ENCODE peak calls at places on chromosomes 2 and 18, in four cellular contexts. O is AG10803, Y is coronary artery, F is type B pancreatic cell. L is an unnamed sample.

GRCh38 chr2:70995227-70995729 is 605 bp upstream of the TEX261 start:
- DNase-seq in O (peak; percentile 35), Y (peak; percentile 69), F (peak; percentile 66), L (no peak)

GRCh38 chr2:232838406-232838874 is 31.6 kb upstream of the SNORC start:
- DNase-seq in O (no peak), Y (no peak), F (no peak), L (peak; percentile 36)

GRCh38 chr2:149290662-149291061 is 39.7 kb upstream of the LYPD6 start:
- DNase-seq in O (peak; percentile 12), Y (no peak), F (no peak), L (no peak)

GRCh38 chr2:207135340-207135739 is 30.4 kb downstream of the KLF7 start:
- DNase-seq in O (peak; percentile 56), Y (no peak), F (no peak), L (no peak)

GRCh38 chr2:149082781-149083180 is 44.3 kb downstream of the LYPD6B start:
- DNase-seq in O (no peak), Y (no peak), F (no peak), L (no peak)

GRCh38 chr2:232022733-232023132 is 61.2 kb downstream of the DIS3L2 start:
- DNase-seq in O (no peak), Y (no peak), F (no peak), L (no peak)

GRCh38 chr2:159516241-159516758 is 100.0 kb downstream of the BAZ2B start:
- DNase-seq in O (peak; percentile 18), Y (no peak), F (no peak), L (peak; percentile 51)

GRCh38 chr2:143816927-143817326 is 687.7 kb downstream of the ARHGAP15 start:
- DNase-seq in O (no peak), Y (no peak), F (no peak), L (no peak)

GRCh38 chr2:190717764-190718651 is 69.1 kb downstream of the NAB1 start:
- DNase-seq in O (no peak), Y (no peak), F (no peak), L (no peak)

GRCh38 chr2:147416099-147416498 is 428.7 kb upstream of the ACVR2A start:
- DNase-seq in O (no peak), Y (no peak), F (no peak), L (no peak)

GRCh38 chr2:152380261-152381055 is 45.5 kb downstream of the FMNL2 start:
- DNase-seq in O (peak; percentile 25), Y (no peak), F (no peak), L (no peak)

GRCh38 chr2:41933585-41934322 is 114.1 kb upstream of the PKDCC start:
- DNase-seq in O (peak; percentile 94), Y (no peak), F (no peak), L (no peak)

GRCh38 chr2:101748000-101748399 is 50.5 kb downstream of the MAP4K4 start:
- DNase-seq in O (no peak), Y (no peak), F (no peak), L (no peak)

GRCh38 chr2:241855888-241856422 is 2.7 kb downstream of the PDCD1 start:
- DNase-seq in O (no peak), Y (no peak), F (no peak), L (no peak)

GRCh38 chr18:74468547-74469014 is 11.5 kb upstream of the DIPK1C start:
- DNase-seq in O (peak; percentile 15), Y (no peak), F (no peak), L (no peak)

GRCh38 chr2:118492335-118492734 is 355.1 kb downstream of the EN1 start:
- DNase-seq in O (peak; percentile 14), Y (no peak), F (no peak), L (peak; percentile 1)
- TF ChIP-seq CTCF in O (peak; percentile 44), Y (no peak), F (peak; percentile 69), L (peak; percentile 37)

DNA sequence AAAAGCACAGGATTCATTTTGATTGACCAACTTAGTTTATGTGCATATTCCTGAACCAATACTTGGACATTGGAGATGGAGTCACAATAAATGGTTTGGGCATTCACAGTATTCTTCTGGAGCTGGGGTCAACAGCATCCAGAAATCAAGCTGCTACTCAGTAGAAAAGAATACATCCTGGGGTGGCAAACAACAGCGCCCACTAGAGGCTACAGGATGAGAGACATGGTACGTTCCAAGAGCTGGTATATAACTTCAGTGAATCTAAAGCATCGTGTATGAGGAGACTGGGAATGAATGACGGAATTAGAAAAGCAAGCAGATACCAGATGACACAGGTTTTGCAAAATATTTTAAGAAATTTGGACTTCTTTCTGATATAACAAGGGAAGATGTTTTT is 142.9 kb upstream of the FIGN start:
- DNase-seq in O (peak; percentile 11), Y (no peak), F (no peak), L (no peak)
- TF ChIP-seq CTCF in O (peak; percentile 60), Y (no peak), F (peak; percentile 66), L (peak; percentile 68)

GRCh38 chr2:132646805-132647115 is 23.2 kb downstream of the LYPD1 start:
- DNase-seq in O (no peak), Y (no peak), F (no peak), L (no peak)

GRCh38 chr2:132656213-132656612 is 13.8 kb downstream of the LYPD1 start:
- DNase-seq in O (peak; percentile 46), Y (no peak), F (no peak), L (no peak)

GRCh38 chr2:132652501-132652900 is 17.5 kb downstream of the LYPD1 start:
- DNase-seq in O (no peak), Y (no peak), F (no peak), L (no peak)

GRCh38 chr2:132654968-132655367 is 15.0 kb downstream of the LYPD1 start:
- DNase-seq in O (no peak), Y (no peak), F (no peak), L (no peak)

DNA sequence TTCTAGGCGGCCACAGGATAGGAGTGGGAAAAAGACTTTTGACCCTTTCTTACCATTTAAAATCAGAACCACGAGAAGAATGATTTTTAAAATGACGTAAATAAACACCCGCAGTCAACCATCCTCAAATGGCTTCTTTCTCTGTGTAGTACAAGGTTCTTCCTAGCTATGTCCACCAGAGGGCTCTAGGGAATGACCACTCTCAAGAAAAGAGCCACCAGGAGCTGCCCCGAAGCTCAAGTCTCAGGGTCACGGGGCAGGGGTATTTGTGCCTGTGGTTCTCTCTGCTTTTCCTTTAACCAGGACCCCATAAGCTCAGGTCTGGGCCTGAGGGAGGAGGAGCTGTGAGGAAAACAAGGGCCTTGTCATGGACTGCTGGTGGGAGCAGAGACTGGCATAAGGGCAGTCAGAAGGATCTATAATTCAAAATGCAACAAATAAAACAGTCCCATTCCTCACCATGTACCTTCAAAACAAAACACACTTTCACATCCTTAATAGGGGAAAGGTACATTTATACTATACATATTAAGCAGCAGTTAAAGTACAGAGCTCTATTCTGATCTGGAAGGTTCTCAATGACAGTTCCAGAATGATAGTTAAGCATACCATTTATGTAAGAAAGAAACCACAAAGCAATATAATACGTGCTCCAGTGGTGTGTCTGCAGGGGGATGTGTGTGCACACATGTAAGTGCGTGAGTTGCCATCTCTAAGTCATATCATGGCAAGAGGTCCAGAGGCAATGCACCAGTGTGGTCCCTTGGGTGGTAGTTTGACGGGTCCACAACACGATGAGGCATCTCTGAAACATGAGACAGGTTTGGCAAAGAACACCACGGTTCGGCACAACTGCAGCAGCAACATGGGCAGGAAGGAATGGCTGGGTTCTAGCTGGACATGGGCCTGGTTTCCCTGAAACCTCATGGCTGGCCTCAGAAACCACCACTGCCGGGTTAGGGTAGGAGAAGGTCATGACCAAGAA is 18.6 kb downstream of the LYPD1 start:
- DNase-seq in O (peak; percentile 66), Y (no peak), F (no peak), L (no peak)
- TF ChIP-seq CTCF in O (peak; percentile 93), Y (no peak), F (peak; percentile 85), L (peak; percentile 28)

GRCh38 chr2:21928292-21928691 is 804.5 kb downstream of the TDRD15 start:
- DNase-seq in O (no peak), Y (no peak), F (no peak), L (no peak)
- TF ChIP-seq CTCF in O (no peak), Y (no peak), F (peak; percentile 56), L (no peak)

L was measured in GM12864.